ENCODE peak calls at places on chromosomes 5 and 9, in five cellular contexts. O is heart right ventricle, E is A549, A is mammary epithelial cell, Q is ovary. F is an unnamed sample.

GRCh38 chr5:113190347-113190746 is 213.7 kb downstream of the DCP2 start:
- DNase-seq in O (no peak), E (no peak), A (no peak), Q (no peak), F (no peak)

GRCh38 chr9:110125207-110125751 is 82.7 kb downstream of the C9orf152 start:
- DNase-seq in O (peak; percentile 92), E (peak; percentile 94), A (peak; percentile 93), Q (peak; percentile 88), F (peak; percentile 94)

GRCh38 chr5:172459396-172460165 is 5.3 kb upstream of the SH3PXD2B start:
- DNase-seq in O (no peak), E (no peak), A (no peak), Q (no peak), F (no peak)

GRCh38 chr5:80206282-80206681 is 49.6 kb downstream of the SERINC5 start:
- DNase-seq in O (no peak), E (no peak), A (peak; percentile 88), Q (no peak), F (no peak)

GRCh38 chr9:122307036-122307435 is 42.4 kb downstream of the MRRF start:
- DNase-seq in O (peak; percentile 29), E (no peak), A (no peak), Q (no peak), F (no peak)

GRCh38 chr9:78296208-78296892 is 575 bp upstream of the PSAT1 start:
- DNase-seq in O (peak; percentile 9), E (peak; percentile 49), A (peak; percentile 15), Q (peak; percentile 65), F (no peak)

GRCh38 chr9:12708562-12709298 is 15.5 kb downstream of the TYRP1 start:
- DNase-seq in O (no peak), E (peak; percentile 33), A (peak; percentile 73), Q (no peak), F (no peak)

GRCh38 chr5:17808566-17808965 is 174.3 kb downstream of the TAF11L14 start:
- DNase-seq in O (no peak), E (no peak), A (no peak), Q (no peak), F (no peak)

GRCh38 chr5:158451203-158451982 is 592.4 kb upstream of the CLINT1 start:
- DNase-seq in O (peak; percentile 72), E (no peak), A (no peak), Q (no peak), F (peak; percentile 83)

GRCh38 chr9:123933401-123933800 is 3.5 kb upstream of the DENND1A start:
- DNase-seq in O (no peak), E (peak; percentile 92), A (peak; percentile 66), Q (no peak), F (no peak)

GRCh38 chr9:114551750-114552685 is 35.6 kb upstream of the ATP6V1G1 start:
- DNase-seq in O (peak; percentile 49), E (peak; percentile 89), A (peak; percentile 99), Q (peak; percentile 88), F (peak; percentile 76)

GRCh38 chr9:119773823-119774222 is 404.6 kb upstream of the BRINP1 start:
- DNase-seq in O (no peak), E (no peak), A (no peak), Q (no peak), F (no peak)

GRCh38 chr5:135645336-135645735 is 66.5 kb upstream of the CXCL14 start:
- DNase-seq in O (no peak), E (no peak), A (no peak), Q (no peak), F (no peak)

GRCh38 chr9:130042406-130042930 is 521 bp downstream of the FNBP1 start:
- DNase-seq in O (peak; percentile 18), E (no peak), A (no peak), Q (peak; percentile 31), F (peak; percentile 59)

GRCh38 chr5:134594336-134594735 is 38.3 kb downstream of the SAR1B start:
- DNase-seq in O (no peak), E (no peak), A (no peak), Q (no peak), F (no peak)

GRCh38 chr9:14766299-14766698 is 43.8 kb upstream of the CER1 start:
- DNase-seq in O (no peak), E (no peak), A (no peak), Q (no peak), F (no peak)

GRCh38 chr9:133301253-133302230 is 26.5 kb upstream of the ABO start:
- DNase-seq in O (no peak), E (no peak), A (no peak), Q (no peak), F (no peak)

GRCh38 chr5:159412284-159413046 is 82.2 kb upstream of the IL12B start:
- DNase-seq in O (no peak), E (no peak), A (peak; percentile 9), Q (no peak), F (no peak)

GRCh38 chr9:109506097-109506712 is 8.1 kb upstream of the PTPN3 start:
- DNase-seq in O (no peak), E (peak; percentile 36), A (no peak), Q (no peak), F (no peak)

GRCh38 chr5:121378559-121379359 is 472.9 kb upstream of the FTMT start:
- DNase-seq in O (no peak), E (no peak), A (no peak), Q (no peak), F (no peak)

GRCh38 chr9:134403682-134404301 is 77.5 kb downstream of the RXRA start:
- DNase-seq in O (peak; percentile 85), E (no peak), A (peak; percentile 42), Q (peak; percentile 80), F (peak; percentile 95)

GRCh38 chr5:142981475-142981874 is 211.3 kb downstream of the ARHGAP26 start:
- DNase-seq in O (no peak), E (no peak), A (no peak), Q (no peak), F (no peak)

GRCh38 chr5:142984016-142984415 is 213.8 kb downstream of the ARHGAP26 start:
- DNase-seq in O (no peak), E (no peak), A (peak; percentile 23), Q (no peak), F (no peak)

GRCh38 chr5:142984525-142984924 is 214.3 kb downstream of the ARHGAP26 start:
- DNase-seq in O (no peak), E (no peak), A (no peak), Q (no peak), F (no peak)

GRCh38 chr5:142982821-142983200 is 212.6 kb downstream of the ARHGAP26 start:
- DNase-seq in O (no peak), E (no peak), A (no peak), Q (no peak), F (no peak)

DNA sequence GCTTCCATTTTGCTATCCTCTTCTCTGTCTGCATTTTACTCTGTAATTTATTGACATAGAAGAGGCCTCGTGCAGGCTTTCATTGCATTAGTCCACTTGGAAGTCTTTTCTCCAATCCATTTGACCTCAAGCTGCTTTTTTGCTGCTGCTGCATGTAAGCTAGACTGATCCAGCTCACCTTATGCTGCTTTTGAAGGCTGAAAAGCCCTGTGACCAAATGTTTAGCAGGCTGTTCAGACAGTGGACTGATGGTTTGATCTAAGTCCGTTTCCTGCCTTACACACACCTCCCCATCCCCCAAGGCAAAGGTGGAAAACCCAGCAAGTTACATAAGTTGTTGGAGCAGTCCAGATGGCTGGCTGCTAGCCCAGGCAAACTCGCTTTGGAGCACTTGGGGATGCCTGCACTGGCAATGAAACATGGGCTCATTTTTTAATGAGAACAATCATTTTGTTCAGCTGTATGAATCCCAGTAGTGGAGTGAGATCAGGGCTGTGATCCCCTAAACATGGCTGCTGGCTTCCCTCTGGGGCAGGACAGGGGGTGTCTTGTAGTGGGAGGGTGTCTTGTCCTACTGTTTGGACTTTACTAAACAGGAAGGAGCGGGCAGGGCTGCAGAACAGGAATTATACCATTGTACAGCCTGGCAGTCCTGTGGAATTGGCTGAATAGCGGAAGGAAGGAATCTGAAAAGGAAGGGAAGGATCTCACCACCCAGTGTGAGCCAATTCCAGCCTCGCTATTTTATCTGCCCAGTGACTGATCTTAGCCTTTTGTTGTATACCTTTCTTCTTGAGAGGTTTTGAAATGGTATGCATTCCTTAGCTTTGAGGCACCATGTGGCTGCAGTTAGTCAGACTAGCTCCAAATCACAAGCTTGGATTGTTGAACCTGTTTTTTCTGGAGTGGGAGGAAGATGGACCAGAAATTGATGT is 212.0 kb downstream of the ARHGAP26 start:
- DNase-seq in O (peak; percentile 91), E (no peak), A (peak; percentile 94), Q (peak; percentile 71), F (peak; percentile 83)
- H3K27ac ChIP-seq in O (peak overlapping the region; percentile 37), E (peak overlapping the region; percentile 63), A (peak overlapping the region; percentile 82), Q (peak overlapping the region; percentile 32), F (no peak overlapping the region)

GRCh38 chr5:67538343-67538670 is 341.7 kb upstream of the CD180 start:
- DNase-seq in O (no peak), E (no peak), A (no peak), Q (peak; percentile 26), F (no peak)

GRCh38 chr5:67536892-67537291 is 340.3 kb upstream of the CD180 start:
- DNase-seq in O (no peak), E (no peak), A (no peak), Q (no peak), F (no peak)

GRCh38 chr5:67541869-67542268 is 345.3 kb upstream of the CD180 start:
- DNase-seq in O (no peak), E (no peak), A (no peak), Q (no peak), F (no peak)

GRCh38 chr5:67538855-67539506 is 342.4 kb upstream of the CD180 start:
- DNase-seq in O (no peak), E (no peak), A (no peak), Q (no peak), F (no peak)

GRCh38 chr5:67537439-67538342 is 341.1 kb upstream of the CD180 start:
- DNase-seq in O (no peak), E (no peak), A (peak; percentile 1), Q (peak; percentile 9), F (no peak)
- H3K4me3 ChIP-seq in O (no peak overlapping the region), E (no peak overlapping the region), A (peak overlapping the region; percentile 39), Q (peak overlapping the region; percentile 4), F (peak overlapping the region; percentile 54)

GRCh38 chr9:84339523-84339922 is 1.0 kb downstream of the SLC28A3 start:
- DNase-seq in O (no peak), E (no peak), A (no peak), Q (no peak), F (no peak)

GRCh38 chr9:84338792-84339191 is 1.8 kb downstream of the SLC28A3 start:
- DNase-seq in O (no peak), E (no peak), A (no peak), Q (no peak), F (no peak)

GRCh38 chr9:84340535-84340934 is at the start of gene SLC28A3:
- DNase-seq in O (no peak), E (no peak), A (peak; percentile 39), Q (no peak), F (no peak)

GRCh38 chr9:84337252-84337651 is 3.3 kb downstream of the SLC28A3 start:
- DNase-seq in O (no peak), E (no peak), A (no peak), Q (no peak), F (no peak)

GRCh38 chr9:84339951-84340350 is 607 bp downstream of the SLC28A3 start:
- DNase-seq in O (peak; percentile 16), E (no peak), A (peak; percentile 81), Q (no peak), F (no peak)
- H3K27ac ChIP-seq in O (peak overlapping the region; percentile 76), E (no peak overlapping the region), A (no peak overlapping the region), Q (no peak overlapping the region), F (no peak overlapping the region)

DNA sequence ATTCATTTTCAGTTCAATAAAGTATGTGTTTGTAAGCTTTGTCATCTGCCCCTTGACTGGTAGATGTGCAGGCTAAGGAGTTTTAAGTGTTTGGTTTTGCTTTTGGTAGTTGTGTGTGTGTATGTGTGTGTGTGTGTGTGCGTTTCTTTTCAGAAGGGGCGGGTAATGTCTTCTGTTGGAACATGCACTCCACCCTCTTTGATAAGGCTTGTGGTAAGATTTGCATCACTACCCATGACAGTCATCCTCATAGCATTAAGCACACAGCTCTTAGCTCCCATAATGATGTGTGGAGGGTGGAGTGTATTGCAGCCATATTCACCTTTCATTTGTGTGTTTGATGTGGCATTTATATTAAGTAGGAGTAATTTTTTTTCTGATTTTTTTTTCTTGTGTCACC is 92.0 kb upstream of the FSD1L start:
- DNase-seq in O (no peak), E (peak; percentile 6), A (peak; percentile 60), Q (no peak), F (no peak)
- H3K4me3 ChIP-seq in O (no peak overlapping the region), E (no peak overlapping the region), A (no peak overlapping the region), Q (no peak overlapping the region), F (no peak overlapping the region)

F was measured in aorta.